ENCODE peak calls at places on chromosomes 13 and 19, in nine cellular contexts. N is heart left ventricle, A is psoas muscle, H is uterus, C is lower lobe of right lung, D is Peyer's patch, Y is lung, F is PC-3, M is ascending aorta. Q is an unnamed sample. For H3K4me1, the result is how much of the 10 kb centered on the place peaks cover.

GRCh38 chr19:17281391-17282304 is at the start of gene ANKLE1:
- DNase-seq in A (no peak), N (no peak), Y (no peak), C (peak), M (no peak), D (peak), H (no peak), F (no peak), Q (peak)

GRCh38 chr19:53158119-53158656 is 665 bp downstream of the ZNF347 start:
- DNase-seq in D (peak), F (peak), C (peak), M (peak), A (peak), H (peak), N (peak), Y (peak), Q (no peak)

GRCh38 chr13:101416181-101417042 is at the start of gene NALCN:
- DNase-seq in F (peak), Y (no peak), A (peak), D (no peak), N (peak), M (peak), H (no peak), C (peak), Q (no peak)

GRCh38 chr19:13700621-13701020 is 63.7 kb upstream of the MRI1 start:
- DNase-seq in N (no peak), M (no peak), C (no peak), H (no peak), Y (no peak), F (no peak), A (no peak), D (no peak), Q (no peak)

GRCh38 chr13:59532405-59532804 is 631.3 kb downstream of the DIAPH3 start:
- DNase-seq in D (no peak), C (no peak), H (no peak), A (no peak), N (no peak), F (peak), M (no peak), Y (no peak), Q (no peak)

GRCh38 chr13:99722931-99723330 is 221.7 kb downstream of the TM9SF2 start:
- DNase-seq in F (no peak), A (no peak), H (no peak), C (no peak), Y (no peak), M (no peak), N (no peak), D (no peak), Q (no peak)

GRCh38 chr19:12815088-12815487 is 8.7 kb downstream of the RNASEH2A start:
- DNase-seq in D (no peak), M (no peak), C (no peak), A (no peak), F (no peak), H (no peak), N (no peak), Y (no peak), Q (no peak)

GRCh38 chr13:51957377-51958216 is 53.7 kb downstream of the ATP7B start:
- DNase-seq in Y (no peak), C (no peak), F (no peak), N (no peak), H (no peak), D (no peak), A (no peak), M (no peak), Q (no peak)

GRCh38 chr13:99062593-99062992 is 84.7 kb upstream of the DOCK9 start:
- DNase-seq in N (peak), F (peak), D (no peak), Y (no peak), C (no peak), H (peak), M (no peak), A (peak), Q (no peak)

GRCh38 chr13:91572944-91573535 is 174.6 kb downstream of the GPC5 start:
- DNase-seq in D (no peak), C (no peak), M (no peak), F (peak), Y (no peak), H (no peak), N (no peak), A (no peak), Q (no peak)

GRCh38 chr13:61812286-61812685 is 396.6 kb upstream of the PCDH20 start:
- DNase-seq in H (no peak), Y (no peak), F (no peak), A (no peak), M (no peak), D (no peak), N (no peak), C (no peak), Q (no peak)

GRCh38 chr19:49677901-49678674 is 1.0 kb downstream of the PRMT1 start:
- DNase-seq in H (peak), A (peak), F (peak), M (peak), Y (peak), D (peak), C (peak), N (peak), Q (peak)

GRCh38 chr13:102651892-102652291 is 43.0 kb downstream of the METTL21C start:
- DNase-seq in Y (no peak), C (no peak), F (no peak), D (no peak), H (peak), N (no peak), M (no peak), A (no peak), Q (no peak)

DNA sequence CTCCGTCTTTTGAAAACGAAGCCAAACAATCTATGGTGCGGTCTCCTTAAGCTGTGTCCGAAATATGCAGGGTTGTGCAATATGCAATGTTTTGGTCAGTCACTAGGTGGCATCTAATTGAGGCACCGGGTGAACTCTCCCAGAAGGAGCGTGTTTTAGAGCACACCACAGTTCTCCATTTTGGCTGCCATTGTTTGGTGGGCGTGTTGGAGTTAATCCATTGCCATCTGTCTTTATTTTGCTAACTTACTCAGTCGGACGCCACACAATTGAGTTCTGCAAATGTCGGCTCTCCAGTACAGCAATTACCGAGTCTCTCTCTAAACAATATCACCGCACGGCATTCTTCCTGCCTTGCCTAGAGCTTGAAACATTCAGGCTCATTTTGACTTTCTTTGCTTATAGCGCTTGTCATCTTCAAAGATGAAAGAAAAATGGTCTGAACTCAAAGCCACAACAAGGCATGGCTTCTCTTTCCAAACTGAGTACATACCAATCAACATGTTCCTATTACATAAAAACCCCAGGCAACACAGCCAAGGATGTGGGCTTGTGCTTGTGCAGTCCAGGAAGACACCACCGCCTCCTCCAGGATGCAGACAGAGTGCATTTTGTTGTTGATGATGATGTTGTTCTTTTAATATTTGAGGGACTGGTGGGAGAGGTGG is 182.0 kb upstream of the SERP2 start:
- DNase-seq in N (peak), F (peak), M (peak), Y (peak), H (peak), A (peak), D (peak), C (no peak), Q (peak)
- H3K4me3 ChIP-seq in N (no peak), F (no peak), M (peak), Y (no peak), H (no peak), A (peak), D (no peak), C (no peak), Q (no peak)

GRCh38 chr13:40609972-40610726 is 56.3 kb downstream of the FOXO1 start:
- DNase-seq in N (no peak), C (no peak), D (no peak), F (peak), H (no peak), A (no peak), Y (no peak), M (no peak), Q (no peak)
- H3K4me1 ChIP-seq in N (under half), C (under half), D (under half), F (under half), H (under half), A (half or more), Y (under half), M (under half), Q (under half)

GRCh38 chr13:24407844-24408243 is 98.5 kb downstream of the C1QTNF9 start:
- DNase-seq in F (peak), M (no peak), N (no peak), A (no peak), D (no peak), H (no peak), C (no peak), Y (no peak), Q (no peak)
- TF ChIP-seq CTCF in F (peak), M (no peak), N (no peak), A (no peak), D (no peak), H (no peak), C (no peak), Y (no peak), Q (no peak)

GRCh38 chr19:31126236-31126635 is 223.0 kb downstream of the TSHZ3 start:
- DNase-seq in Y (no peak), H (no peak), D (no peak), F (no peak), C (no peak), M (peak), A (no peak), N (no peak), Q (no peak)

GRCh38 chr19:31125071-31125470 is 224.2 kb downstream of the TSHZ3 start:
- DNase-seq in N (no peak), H (no peak), F (no peak), C (no peak), Y (no peak), A (no peak), M (peak), D (no peak), Q (no peak)

GRCh38 chr19:31132753-31133110 is 216.5 kb downstream of the TSHZ3 start:
- DNase-seq in D (no peak), H (no peak), Y (no peak), A (no peak), M (no peak), C (no peak), F (no peak), N (no peak), Q (no peak)

GRCh38 chr19:31127132-31127967 is 221.9 kb downstream of the TSHZ3 start:
- DNase-seq in F (peak), D (no peak), C (no peak), A (no peak), M (peak), H (peak), N (no peak), Y (no peak), Q (no peak)

GRCh38 chr19:31128291-31128690 is 220.9 kb downstream of the TSHZ3 start:
- DNase-seq in M (no peak), D (no peak), H (no peak), N (no peak), Y (no peak), F (no peak), A (no peak), C (no peak), Q (no peak)
- H3K4me3 ChIP-seq in M (no peak), D (no peak), H (no peak), N (no peak), Y (no peak), F (no peak), A (no peak), C (no peak), Q (no peak)

DNA sequence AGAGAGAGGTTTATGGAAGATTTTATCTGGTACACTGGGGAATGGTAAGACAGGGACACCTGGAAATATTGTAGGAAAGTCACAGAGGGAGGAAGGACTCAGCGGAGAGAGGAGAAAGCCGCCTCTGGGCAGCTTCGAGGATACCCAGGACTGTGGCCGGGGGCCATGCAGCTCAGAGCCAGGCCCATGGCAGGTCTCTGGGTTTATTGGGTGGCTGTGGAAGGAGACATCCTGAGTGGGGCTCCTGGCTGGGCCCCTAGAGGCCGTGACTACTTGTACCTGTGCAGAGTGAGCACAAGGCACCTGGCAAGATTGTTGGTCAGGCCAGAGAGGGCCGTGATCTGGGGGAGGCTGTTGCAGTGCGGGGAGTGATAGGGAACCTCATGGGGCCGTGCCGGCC is 3.4 kb downstream of the DAZAP1 start:
- DNase-seq in H (no peak), F (no peak), A (no peak), D (no peak), C (no peak), M (no peak), N (no peak), Y (no peak), Q (no peak)
- H3K4me1 ChIP-seq in H (under half), F (under half), A (half or more), D (half or more), C (half or more), M (under half), N (half or more), Y (under half), Q (under half)

GRCh38 chr13:76868451-76868850 is 17.8 kb downstream of the KCTD12 start:
- DNase-seq in N (no peak), H (no peak), A (no peak), D (no peak), M (no peak), C (no peak), F (no peak), Y (no peak), Q (no peak)
- TF ChIP-seq CTCF in N (no peak), H (no peak), A (no peak), D (no peak), M (no peak), C (no peak), F (no peak), Y (no peak), Q (no peak)

GRCh38 chr19:51027126-51027806 is 850 bp upstream of the KLK11 start:
- DNase-seq in F (no peak), N (no peak), D (no peak), H (no peak), A (no peak), M (no peak), Y (no peak), C (no peak), Q (no peak)
- H3K4me3 ChIP-seq in F (no peak), N (no peak), D (no peak), H (no peak), A (no peak), M (no peak), Y (no peak), C (no peak), Q (no peak)

DNA sequence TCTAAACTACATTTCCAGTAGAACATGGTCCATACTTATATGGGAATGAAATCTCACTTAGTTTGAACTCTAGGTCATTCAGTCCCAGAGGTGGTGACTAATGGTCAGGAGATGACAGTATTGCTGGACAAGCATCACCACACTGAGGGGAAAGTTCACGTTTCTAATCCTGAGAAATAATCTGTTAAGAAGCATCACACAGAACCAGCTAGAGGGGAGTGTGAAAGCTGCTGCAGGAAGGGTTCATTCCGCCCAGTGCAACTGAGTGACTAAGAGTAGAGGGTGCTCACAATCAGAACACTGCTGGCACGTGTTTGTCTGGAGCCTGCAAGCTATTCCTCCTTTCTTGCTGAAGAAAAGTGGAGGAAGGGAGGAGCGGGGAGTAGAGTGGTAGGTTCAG is 2.7 kb downstream of the COL4A1 start:
- DNase-seq in M (peak), H (peak), F (no peak), A (no peak), Y (no peak), C (no peak), D (no peak), N (no peak), Q (no peak)
- H3K4me1 ChIP-seq in M (under half), H (under half), F (under half), A (under half), Y (under half), C (under half), D (under half), N (half or more), Q (under half)

DNA sequence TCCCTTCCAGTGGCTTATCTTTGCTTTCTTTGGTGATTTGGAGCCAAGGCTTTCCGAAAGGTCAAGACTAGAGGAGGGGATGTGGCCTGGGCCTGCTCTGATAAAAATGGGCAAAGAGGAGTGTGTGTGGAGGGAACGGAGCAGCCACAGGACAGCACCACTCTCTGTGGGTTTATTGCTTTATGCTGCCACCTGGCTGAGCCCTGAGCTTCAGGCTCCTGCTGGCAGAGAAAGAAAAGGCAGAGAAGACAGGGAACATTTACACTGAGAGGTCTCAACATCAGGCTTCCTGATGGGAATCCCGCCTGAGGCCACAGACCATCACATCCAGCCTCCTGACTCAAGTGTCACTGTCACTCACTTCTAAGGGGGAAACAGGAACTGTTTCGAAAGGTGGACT is 9.2 kb upstream of the GSX1 start:
- DNase-seq in F (peak), Y (no peak), C (no peak), A (no peak), M (no peak), N (no peak), D (no peak), H (no peak), Q (peak)
- TF ChIP-seq CTCF in F (peak), Y (peak), C (peak), A (peak), M (no peak), N (peak), D (peak), H (no peak), Q (peak)

Q was measured in Caco-2.